ENCODE peak calls at places on chromosomes 2 and 18, in five cellular contexts. K is ovary, B is K562, W is left lung, T is A549. Z is an unnamed sample.

GRCh38 chr18:10797882-10798281 is 272.1 kb downstream of the NAPG start:
- DNase-seq in W (no peak), T (no peak), B (no peak), K (no peak), Z (no peak)

GRCh38 chr2:218990612-218991011 is 2.6 kb downstream of the CRYBA2 start:
- DNase-seq in W (no peak), B (no peak), K (no peak), T (no peak), Z (no peak)

GRCh38 chr2:45257820-45258219 is 248.6 kb upstream of the SIX2 start:
- DNase-seq in K (no peak), T (no peak), W (no peak), B (no peak), Z (no peak)

GRCh38 chr2:42725657-42726056 is 38.3 kb downstream of the OXER1 start:
- DNase-seq in K (no peak), T (no peak), W (no peak), B (no peak), Z (no peak)

GRCh38 chr18:48798334-48799197 is 152.2 kb downstream of the SMAD7 start:
- DNase-seq in T (no peak), K (no peak), B (no peak), W (no peak), Z (no peak)

GRCh38 chr2:238389985-238390682 is 36.6 kb upstream of the ASB1 start:
- DNase-seq in W (no peak), K (no peak), T (no peak), B (no peak), Z (no peak)

GRCh38 chr2:204452464-204453023 is 92.7 kb upstream of the PARD3B start:
- DNase-seq in W (no peak), K (peak), T (peak), B (no peak), Z (peak)

GRCh38 chr18:39523281-39523680 is 1957.7 kb upstream of the CELF4 start:
- DNase-seq in B (no peak), K (no peak), W (no peak), T (peak), Z (peak)

GRCh38 chr2:72788756-72789155 is 37.1 kb downstream of the EXOC6B start:
- DNase-seq in K (no peak), B (no peak), W (no peak), T (no peak), Z (no peak)

GRCh38 chr2:133456971-133457370 is 111.3 kb downstream of the NCKAP5 start:
- DNase-seq in B (no peak), T (no peak), W (no peak), K (no peak), Z (no peak)

GRCh38 chr2:108858894-108859293 is 72.3 kb downstream of the CCDC138 start:
- DNase-seq in W (no peak), K (no peak), T (no peak), B (no peak), Z (no peak)

GRCh38 chr2:20576598-20577115 is 74.2 kb downstream of the HS1BP3 start:
- DNase-seq in B (no peak), W (no peak), T (no peak), K (no peak), Z (no peak)

GRCh38 chr2:63590621-63591408 is 2.1 kb downstream of the MDH1 start:
- DNase-seq in T (no peak), B (peak), W (no peak), K (no peak), Z (no peak)

GRCh38 chr18:70333316-70333715 is 44.5 kb downstream of the SOCS6 start:
- DNase-seq in W (no peak), T (no peak), B (no peak), K (no peak), Z (no peak)
- H3K27ac ChIP-seq in W (no peak), T (peak), B (no peak), K (no peak), Z (peak)

GRCh38 chr2:200459101-200459500 is 50.8 kb downstream of the KCTD18 start:
- DNase-seq in W (no peak), T (no peak), B (no peak), K (no peak), Z (no peak)
- TF ChIP-seq CTCF in W (no peak), T (no peak), B (no peak), K (no peak), Z (no peak)

GRCh38 chr2:232330068-232330999 is 48.2 kb upstream of the ALPP start:
- DNase-seq in T (no peak), K (no peak), B (no peak), W (peak), Z (no peak)
- H3K27ac ChIP-seq in T (no peak), K (no peak), B (no peak), W (no peak), Z (no peak)

GRCh38 chr2:177291701-177292100 is 27.2 kb upstream of the NFE2L2 start:
- DNase-seq in T (no peak), K (no peak), W (no peak), B (no peak), Z (no peak)

GRCh38 chr2:177298191-177298590 is 33.7 kb upstream of the NFE2L2 start:
- DNase-seq in T (no peak), B (no peak), W (no peak), K (no peak), Z (no peak)

GRCh38 chr2:177295479-177295878 is 31.0 kb upstream of the NFE2L2 start:
- DNase-seq in K (no peak), B (no peak), T (no peak), W (no peak), Z (peak)

DNA sequence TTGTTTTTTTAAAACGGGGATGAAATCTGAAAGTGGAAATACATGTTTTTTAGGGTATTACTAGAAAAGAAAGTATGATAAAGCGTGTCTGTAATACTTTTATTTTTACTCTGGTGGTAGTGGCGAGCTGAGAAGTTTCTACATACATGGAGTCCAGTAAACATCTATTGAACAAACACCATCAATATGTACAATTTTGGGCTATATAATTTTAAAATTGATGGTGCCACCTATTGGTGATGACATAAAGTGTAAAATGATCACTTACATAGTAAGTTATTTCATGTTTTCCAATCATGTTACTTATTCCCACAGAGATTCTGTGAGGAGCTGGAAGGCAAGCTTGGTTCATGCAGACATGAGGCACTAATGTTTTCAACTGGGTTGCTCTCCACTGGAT is 31.5 kb upstream of the NFE2L2 start:
- DNase-seq in T (peak), B (no peak), W (no peak), K (no peak), Z (no peak)
- TF ChIP-seq CTCF in T (peak), B (peak), W (peak), K (peak), Z (peak)

GRCh38 chr2:152648336-152648735 is 68.9 kb downstream of the PRPF40A start:
- DNase-seq in T (peak), K (no peak), B (no peak), W (no peak), Z (no peak)

GRCh38 chr2:152646264-152646663 is 71.0 kb downstream of the PRPF40A start:
- DNase-seq in K (no peak), W (no peak), B (no peak), T (no peak), Z (no peak)

GRCh38 chr2:152649997-152650396 is 67.3 kb downstream of the PRPF40A start:
- DNase-seq in K (no peak), T (no peak), W (no peak), B (no peak), Z (no peak)

GRCh38 chr2:152646775-152647174 is 70.5 kb downstream of the PRPF40A start:
- DNase-seq in W (no peak), B (no peak), K (no peak), T (peak), Z (peak)

DNA sequence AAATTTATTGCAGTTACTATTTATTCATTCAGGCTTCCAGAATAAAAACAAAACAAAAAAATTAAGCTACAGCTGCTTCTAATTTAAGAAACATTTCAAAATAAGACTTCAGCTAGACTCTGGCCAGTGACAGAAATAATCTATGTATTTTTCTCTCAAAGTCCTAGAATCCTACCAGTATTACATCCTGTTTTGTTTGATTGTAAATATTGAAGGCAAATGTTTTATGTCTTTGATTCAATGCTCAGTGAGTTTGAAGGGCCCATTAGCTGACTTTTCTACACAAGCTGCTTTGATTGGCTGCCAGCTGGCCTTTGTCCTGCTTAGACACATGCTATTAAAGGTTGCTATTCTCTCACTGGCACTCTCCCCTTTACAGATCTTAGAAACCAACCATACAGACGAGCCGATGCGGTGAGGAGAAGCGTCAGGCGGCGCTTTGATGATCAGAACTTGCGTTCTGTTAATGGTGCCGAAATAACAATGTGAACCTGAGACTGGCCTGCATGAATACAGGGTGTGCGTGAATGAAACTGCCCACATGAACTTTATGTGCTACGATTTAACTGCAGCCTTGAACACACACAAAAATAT is 69.7 kb downstream of the PRPF40A start:
- DNase-seq in T (no peak), W (no peak), K (peak), B (no peak), Z (no peak)
- H3K27ac ChIP-seq in T (no peak), W (peak), K (no peak), B (no peak), Z (no peak)

GRCh38 chr2:154689158-154689557 is 9.3 kb upstream of the KCNJ3 start:
- DNase-seq in W (no peak), T (no peak), B (no peak), K (no peak), Z (no peak)

GRCh38 chr2:154688373-154688772 is 10.1 kb upstream of the KCNJ3 start:
- DNase-seq in W (no peak), T (no peak), B (no peak), K (no peak), Z (no peak)

GRCh38 chr2:154681741-154682140 is 16.8 kb upstream of the KCNJ3 start:
- DNase-seq in B (no peak), T (no peak), W (no peak), K (no peak), Z (no peak)

DNA sequence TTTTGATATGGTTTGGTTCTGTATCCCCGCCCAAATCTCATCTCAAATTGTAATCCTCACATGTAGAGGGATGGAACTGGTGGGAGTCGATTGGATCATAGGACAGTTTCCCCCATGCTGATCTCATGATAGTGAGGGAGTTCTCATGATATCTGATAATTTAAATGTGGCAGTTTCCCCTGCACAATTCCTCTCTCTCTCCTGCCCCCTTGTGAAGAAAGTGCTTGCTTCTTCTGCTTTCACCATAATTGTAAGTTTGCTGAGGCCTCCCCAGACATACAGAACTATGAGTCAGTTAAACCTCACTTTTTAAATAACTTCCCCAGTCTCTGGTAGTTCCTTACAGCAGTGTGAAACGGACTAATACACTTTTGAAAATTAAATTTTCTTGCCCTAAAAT is 12.3 kb upstream of the KCNJ3 start:
- DNase-seq in B (no peak), T (no peak), W (no peak), K (no peak), Z (no peak)
- TF ChIP-seq CTCF in B (no peak), T (no peak), W (no peak), K (no peak), Z (no peak)

DNA sequence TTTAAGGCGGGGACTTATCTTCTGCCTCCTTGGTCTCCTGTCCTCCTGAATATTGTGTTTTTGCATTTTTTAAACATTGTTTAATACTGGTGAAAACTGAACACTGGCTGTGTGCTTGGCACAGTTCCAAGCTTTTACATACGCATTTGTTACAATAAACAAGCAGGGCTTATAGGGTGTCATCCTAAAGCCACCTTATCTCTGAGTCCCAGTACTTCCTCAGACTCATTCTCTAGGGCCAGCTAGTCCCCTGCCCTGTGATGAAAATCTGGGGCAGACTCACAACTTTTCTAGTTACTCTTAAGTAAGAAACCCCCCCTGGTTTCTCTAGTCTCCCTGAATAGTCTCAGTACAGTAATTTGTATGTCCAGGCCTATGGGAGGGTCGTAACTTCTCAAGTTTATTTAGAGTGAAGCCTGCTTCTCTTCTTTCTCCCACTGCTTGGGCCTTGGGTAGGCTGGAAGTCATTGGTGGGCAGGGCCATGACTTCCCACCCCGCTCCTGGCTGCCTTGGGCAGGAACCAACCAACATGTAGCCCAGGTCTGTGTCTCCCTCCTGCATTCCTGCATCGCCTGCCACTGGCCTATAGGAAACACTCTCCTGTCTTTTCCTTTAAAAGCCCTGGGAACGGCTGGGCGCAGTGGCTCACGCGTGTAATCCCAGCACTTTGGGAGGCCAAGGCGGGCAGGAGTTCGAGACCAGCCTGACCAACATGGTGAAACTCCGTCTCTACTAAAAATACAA is 7.7 kb upstream of the KCNE4 start:
- DNase-seq in W (no peak), T (no peak), B (peak), K (no peak), Z (no peak)
- H3K27ac ChIP-seq in W (no peak), T (peak), B (peak), K (no peak), Z (no peak)

GRCh38 chr2:103734911-103735310 is 973.1 kb downstream of the TMEM182 start:
- DNase-seq in K (no peak), T (no peak), B (no peak), W (no peak), Z (no peak)
- TF ChIP-seq CTCF in K (no peak), T (no peak), B (no peak), W (no peak), Z (no peak)